ENCODE peak calls at places on chromosomes 12 and 14, in six cellular contexts. V is HepG2, I is transverse colon, G is ovary, X is breast epithelium, H is esophagus squamous epithelium. U is an unnamed sample.

GRCh38 chr14:103712633-103713247 is 2.5 kb downstream of the XRCC3 start:
- DNase-seq in V (no peak), I (no peak), G (no peak), X (no peak), H (no peak), U (no peak)

GRCh38 chr12:119153477-119154434 is 25.0 kb upstream of the HSPB8 start:
- DNase-seq in V (no peak), I (peak; percentile 25), G (peak; percentile 47), X (no peak), H (no peak), U (no peak)

GRCh38 chr14:20314026-20314425 is 8.3 kb upstream of the TTC5 start:
- DNase-seq in V (no peak), I (no peak), G (no peak), X (no peak), H (no peak), U (no peak)

GRCh38 chr12:112199136-112199535 is 73.8 kb downstream of the TRAFD1 start:
- DNase-seq in V (no peak), I (no peak), G (no peak), X (no peak), H (no peak), U (no peak)

GRCh38 chr12:109779382-109779781 is 53.8 kb downstream of the TRPV4 start:
- DNase-seq in V (peak; percentile 47), I (no peak), G (no peak), X (no peak), H (no peak), U (no peak)

GRCh38 chr14:61562321-61563161 is 132.8 kb upstream of the HIF1A start:
- DNase-seq in V (peak; percentile 90), I (no peak), G (no peak), X (no peak), H (no peak), U (peak; percentile 80)

GRCh38 chr12:29593001-29593400 is 95.5 kb upstream of the OVCH1 start:
- DNase-seq in V (no peak), I (no peak), G (no peak), X (no peak), H (no peak), U (no peak)

GRCh38 chr12:95882080-95882479 is 23.3 kb downstream of the SNRPF start:
- DNase-seq in V (no peak), I (no peak), G (no peak), X (no peak), H (no peak), U (no peak)

GRCh38 chr14:56708704-56709103 is 101.6 kb downstream of the OTX2 start:
- DNase-seq in V (no peak), I (no peak), G (no peak), X (no peak), H (no peak), U (no peak)

GRCh38 chr12:107379852-107380567 is 286.7 kb upstream of the CRY1 start:
- DNase-seq in V (peak; percentile 67), I (peak; percentile 27), G (no peak), X (peak; percentile 27), H (no peak), U (no peak)

GRCh38 chr14:68639518-68640292 is 153.2 kb downstream of the ZFP36L1 start:
- DNase-seq in V (no peak), I (no peak), G (no peak), X (no peak), H (no peak), U (peak; percentile 43)

GRCh38 chr14:68495101-68495637 is 297.7 kb downstream of the ZFP36L1 start:
- DNase-seq in V (no peak), I (no peak), G (no peak), X (no peak), H (no peak), U (peak; percentile 23)

GRCh38 chr12:62800707-62801400 is 134.1 kb downstream of the PPM1H start:
- DNase-seq in V (no peak), I (no peak), G (no peak), X (no peak), H (no peak), U (no peak)

GRCh38 chr12:52178984-52179383 is 12.8 kb downstream of the KRT80 start:
- DNase-seq in V (no peak), I (no peak), G (no peak), X (no peak), H (no peak), U (peak; percentile 64)

GRCh38 chr14:100665518-100666032 is 61.1 kb upstream of the DLK1 start:
- DNase-seq in V (no peak), I (peak; percentile 75), G (peak; percentile 58), X (peak; percentile 43), H (no peak), U (peak; percentile 85)

GRCh38 chr12:92462049-92462448 is 240.7 kb upstream of the PLEKHG7 start:
- DNase-seq in V (peak; percentile 1), I (peak; percentile 22), G (no peak), X (no peak), H (no peak), U (no peak)

GRCh38 chr14:61872452-61872851 is 110.2 kb downstream of the SNAPC1 start:
- DNase-seq in V (no peak), I (no peak), G (no peak), X (no peak), H (no peak), U (no peak)

GRCh38 chr12:27220057-27220987 is 23.8 kb upstream of the STK38L start:
- DNase-seq in V (no peak), I (no peak), G (no peak), X (no peak), H (no peak), U (no peak)

DNA sequence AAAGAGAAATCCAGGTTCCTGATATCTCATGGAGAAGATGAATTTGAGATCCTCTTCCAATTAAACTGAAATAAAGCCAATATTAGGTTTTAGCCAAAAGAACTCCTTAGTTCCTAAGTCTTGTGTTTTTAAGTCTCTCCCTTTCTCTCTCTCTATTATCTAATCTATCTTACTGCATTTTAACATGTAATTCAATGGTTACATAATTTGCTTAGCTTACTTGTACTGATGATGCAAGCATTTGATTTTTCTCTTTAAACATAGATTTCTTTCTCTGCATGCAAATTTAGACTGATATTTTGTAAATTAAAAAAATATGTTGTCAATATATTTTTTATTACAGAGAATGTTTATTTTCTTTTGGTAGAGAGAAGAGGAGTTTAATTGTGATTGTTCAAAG is 78.2 kb downstream of the MIPOL1 start:
- DNase-seq in V (no peak), I (no peak), G (no peak), X (no peak), H (no peak), U (no peak)
- TF ChIP-seq POLR2A in V (no peak), I (no peak), G (no peak), X (no peak), H (no peak), U (no peak)

DNA sequence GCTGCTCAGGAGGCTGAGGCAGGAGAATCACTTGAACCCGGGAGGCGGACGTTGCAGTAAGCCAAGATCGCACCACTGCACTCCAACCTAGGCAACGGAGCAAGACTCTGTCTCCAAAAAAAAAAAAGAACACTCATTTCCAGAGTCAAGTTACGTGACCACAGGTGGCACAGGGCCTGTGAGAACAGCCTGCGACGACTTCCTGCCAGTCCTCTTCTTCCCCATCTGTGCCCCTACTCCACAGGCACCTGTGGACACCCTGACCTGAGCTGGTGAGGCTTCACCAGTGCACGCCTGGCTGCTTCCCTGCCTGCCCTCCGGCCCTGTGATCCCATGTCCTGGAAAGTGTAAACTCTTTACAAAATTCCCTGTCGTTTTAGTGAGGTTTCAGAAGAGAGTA is 77.7 kb downstream of the PPP2R5C start:
- DNase-seq in V (no peak), I (peak; percentile 39), G (no peak), X (no peak), H (no peak), U (no peak)
- H3K27ac ChIP-seq in V (no peak overlapping the region), I (peak overlapping the region; percentile 39), G (no peak overlapping the region), X (no peak overlapping the region), H (no peak overlapping the region), U (no peak overlapping the region)

GRCh38 chr12:81255456-81255855 is 177.6 kb downstream of the ACSS3 start:
- DNase-seq in V (no peak), I (no peak), G (no peak), X (no peak), H (no peak), U (no peak)

GRCh38 chr12:81261508-81262207 is 183.8 kb downstream of the ACSS3 start:
- DNase-seq in V (no peak), I (no peak), G (no peak), X (no peak), H (no peak), U (no peak)

GRCh38 chr12:81259360-81259759 is 181.5 kb downstream of the ACSS3 start:
- DNase-seq in V (no peak), I (no peak), G (no peak), X (no peak), H (no peak), U (no peak)

GRCh38 chr12:81255947-81256346 is 178.1 kb downstream of the ACSS3 start:
- DNase-seq in V (no peak), I (no peak), G (no peak), X (no peak), H (no peak), U (no peak)

DNA sequence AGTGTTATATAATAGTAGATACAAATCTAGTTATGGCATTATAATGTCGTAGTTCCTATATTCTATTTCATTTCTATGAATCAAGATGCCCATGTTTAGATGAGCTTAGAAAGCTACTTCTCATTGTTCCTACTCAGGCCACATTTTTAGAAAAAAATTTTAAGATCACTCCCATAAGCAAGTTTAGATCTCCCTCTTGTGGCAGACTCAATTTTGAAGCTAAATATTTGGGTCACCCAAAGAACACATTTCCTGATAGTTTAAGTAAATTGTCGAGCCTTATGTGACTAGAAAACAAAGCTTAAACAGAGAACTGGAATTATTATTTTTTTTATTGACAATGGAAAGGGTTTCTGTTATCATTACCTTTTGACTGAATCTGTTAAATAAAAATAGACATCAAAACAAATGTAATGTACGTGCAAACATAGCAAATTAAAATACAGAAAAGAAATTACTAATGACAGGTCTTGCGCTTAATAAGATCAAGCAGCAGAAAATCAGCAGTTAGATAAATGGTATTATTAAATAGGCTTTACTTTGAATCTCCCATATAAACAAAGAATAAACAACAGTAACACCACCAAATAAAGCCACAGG is 180.2 kb downstream of the ACSS3 start:
- DNase-seq in V (peak; percentile 34), I (no peak), G (no peak), X (no peak), H (no peak), U (peak; percentile 26)
- TF ChIP-seq CTCF in V (peak; percentile 41), I (peak; percentile 50), G (peak; percentile 42), X (peak; percentile 47), H (no peak), U (peak; percentile 51)

GRCh38 chr12:121626853-121627623 is 708 bp downstream of the ORAI1 start:
- DNase-seq in V (peak; percentile 44), I (peak; percentile 63), G (peak; percentile 61), X (peak; percentile 44), H (no peak), U (peak; percentile 58)

GRCh38 chr12:121628536-121628935 is 2.2 kb downstream of the ORAI1 start:
- DNase-seq in V (no peak), I (no peak), G (no peak), X (no peak), H (no peak), U (no peak)

GRCh38 chr12:121630791-121631190 is 4.5 kb downstream of the ORAI1 start:
- DNase-seq in V (no peak), I (no peak), G (no peak), X (no peak), H (no peak), U (no peak)

GRCh38 chr12:121628037-121628436 is 1.7 kb downstream of the ORAI1 start:
- DNase-seq in V (no peak), I (peak; percentile 55), G (peak; percentile 62), X (no peak), H (no peak), U (no peak)

GRCh38 chr12:121626087-121626852 is at the start of gene ORAI1:
- DNase-seq in V (peak; percentile 81), I (peak; percentile 98), G (peak; percentile 98), X (peak; percentile 90), H (peak; percentile 79), U (peak; percentile 97)
- TF ChIP-seq POLR2A in V (peak; percentile 77), I (peak; percentile 29), G (peak; percentile 59), X (no peak), H (peak; percentile 70), U (peak; percentile 64)

GRCh38 chr14:89164168-89165074 is 252.6 kb downstream of the FOXN3 start:
- DNase-seq in V (no peak), I (no peak), G (no peak), X (no peak), H (no peak), U (no peak)
- H3K27ac ChIP-seq in V (no peak overlapping the region), I (peak overlapping the region; percentile 24), G (no peak overlapping the region), X (no peak overlapping the region), H (peak overlapping the region; percentile 70), U (no peak overlapping the region)